ENCODE peak calls at places on chromosomes 1 and 21, in five cellular contexts. O is body of pancreas, C is IMR-90, T is hepatocyte, U is lower lobe of right lung. P is an unnamed sample.

GRCh38 chr1:39381839-39382238 is 109.6 kb upstream of the BMP8A start:
- DNase-seq in U (no peak), T (no peak), C (peak), O (no peak), P (peak)

GRCh38 chr1:91819038-91819788 is 66.7 kb downstream of the TGFBR3 start:
- DNase-seq in O (no peak), U (no peak), T (no peak), C (no peak), P (no peak)

GRCh38 chr21:34690041-34690792 is 21.4 kb downstream of the CLIC6 start:
- DNase-seq in O (no peak), C (no peak), U (no peak), T (peak), P (no peak)

GRCh38 chr1:230236301-230236700 is 169.3 kb downstream of the GALNT2 start:
- DNase-seq in T (no peak), C (no peak), U (no peak), O (no peak), P (no peak)

GRCh38 chr1:110524311-110525249 is 5.6 kb upstream of the KCNA10 start:
- DNase-seq in C (peak), T (peak), U (no peak), O (peak), P (peak)

GRCh38 chr1:205570796-205571537 is 60.8 kb downstream of the ELK4 start:
- DNase-seq in U (no peak), T (no peak), O (no peak), C (no peak), P (no peak)

GRCh38 chr1:216502528-216503162 is 79.4 kb upstream of the USH2A start:
- DNase-seq in T (no peak), U (no peak), C (peak), O (no peak), P (peak)

GRCh38 chr1:46442317-46443161 is 47.1 kb upstream of the DMBX1 start:
- DNase-seq in U (peak), C (peak), O (peak), T (peak), P (peak)

DNA sequence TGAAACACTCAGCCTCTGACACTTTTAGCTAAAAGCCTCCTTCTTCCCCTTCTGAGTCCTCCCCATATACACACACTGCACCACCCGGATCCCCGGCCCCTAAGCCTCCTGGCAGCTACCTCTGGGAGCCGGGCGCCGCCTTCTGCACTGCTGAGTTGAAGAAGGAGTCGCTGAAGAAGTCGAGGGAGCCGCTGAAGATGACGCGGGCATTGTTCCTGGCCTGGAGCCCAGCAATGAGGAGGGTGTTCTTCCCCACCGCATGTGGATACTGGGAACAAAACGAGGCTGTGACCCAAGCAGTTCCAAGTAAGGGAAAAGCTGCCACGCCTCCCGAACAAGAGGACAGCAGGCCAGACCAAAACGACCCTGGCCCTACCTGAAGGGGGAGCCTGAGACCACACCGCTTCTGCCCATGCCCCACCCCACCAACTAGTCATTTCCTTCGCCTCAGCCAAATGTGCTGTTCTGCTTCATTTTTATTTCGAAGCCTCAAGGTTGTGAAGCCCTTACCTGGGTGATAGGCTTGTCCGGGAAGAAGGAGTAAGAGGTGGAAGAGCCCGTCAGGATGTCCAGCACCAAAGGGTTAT is 7.0 kb downstream of the DDOST start:
- DNase-seq in U (no peak), T (no peak), C (no peak), O (no peak), P (no peak)
- TF ChIP-seq CTCF in U (no peak), T (no peak), C (no peak), O (no peak), P (peak)

GRCh38 chr1:85501355-85501898 is 36.5 kb upstream of the DDAH1 start:
- DNase-seq in T (no peak), O (no peak), U (no peak), C (no peak), P (no peak)
- H3K4me3 ChIP-seq in T (no peak), O (no peak), U (no peak), C (no peak), P (no peak)

DNA sequence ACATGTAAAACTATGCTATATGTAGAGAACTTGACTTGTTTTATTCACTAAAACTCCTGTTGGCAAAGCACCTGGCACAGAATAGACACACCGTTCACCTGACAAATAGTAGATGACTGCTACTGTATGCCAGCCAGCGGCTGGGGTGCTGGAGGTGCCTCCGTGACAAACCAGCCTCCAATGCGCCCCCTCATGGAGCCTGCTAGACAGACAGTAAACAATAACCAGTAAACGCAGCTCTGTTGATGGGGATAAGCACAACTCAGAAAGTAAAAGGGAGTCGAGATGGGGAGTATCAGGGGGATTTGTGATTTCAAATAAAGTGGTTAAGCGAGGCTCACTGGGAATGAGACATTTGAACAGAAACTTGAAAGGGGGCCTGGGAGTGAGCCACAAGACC is 107.2 kb downstream of the PRDM2 start:
- DNase-seq in O (peak), T (peak), C (no peak), U (no peak), P (peak)
- TF ChIP-seq CTCF in O (peak), T (peak), C (peak), U (peak), P (peak)

GRCh38 chr1:160117300-160117699 is 1.7 kb downstream of the ATP1A2 start:
- DNase-seq in C (no peak), U (no peak), O (no peak), T (no peak), P (no peak)
- H3K4me3 ChIP-seq in C (no peak), U (no peak), O (no peak), T (no peak), P (no peak)

GRCh38 chr1:212699839-212700596 is at the start of gene BATF3:
- DNase-seq in C (no peak), T (peak), U (peak), O (peak), P (no peak)

GRCh38 chr1:212701910-212702309 is 2.3 kb upstream of the BATF3 start:
- DNase-seq in T (no peak), U (no peak), C (no peak), O (no peak), P (no peak)

GRCh38 chr1:212700597-212700891 is 904 bp upstream of the BATF3 start:
- DNase-seq in U (no peak), T (no peak), C (no peak), O (no peak), P (no peak)

GRCh38 chr1:212702672-212703071 is 3.0 kb upstream of the BATF3 start:
- DNase-seq in C (no peak), O (no peak), T (no peak), U (no peak), P (no peak)

DNA sequence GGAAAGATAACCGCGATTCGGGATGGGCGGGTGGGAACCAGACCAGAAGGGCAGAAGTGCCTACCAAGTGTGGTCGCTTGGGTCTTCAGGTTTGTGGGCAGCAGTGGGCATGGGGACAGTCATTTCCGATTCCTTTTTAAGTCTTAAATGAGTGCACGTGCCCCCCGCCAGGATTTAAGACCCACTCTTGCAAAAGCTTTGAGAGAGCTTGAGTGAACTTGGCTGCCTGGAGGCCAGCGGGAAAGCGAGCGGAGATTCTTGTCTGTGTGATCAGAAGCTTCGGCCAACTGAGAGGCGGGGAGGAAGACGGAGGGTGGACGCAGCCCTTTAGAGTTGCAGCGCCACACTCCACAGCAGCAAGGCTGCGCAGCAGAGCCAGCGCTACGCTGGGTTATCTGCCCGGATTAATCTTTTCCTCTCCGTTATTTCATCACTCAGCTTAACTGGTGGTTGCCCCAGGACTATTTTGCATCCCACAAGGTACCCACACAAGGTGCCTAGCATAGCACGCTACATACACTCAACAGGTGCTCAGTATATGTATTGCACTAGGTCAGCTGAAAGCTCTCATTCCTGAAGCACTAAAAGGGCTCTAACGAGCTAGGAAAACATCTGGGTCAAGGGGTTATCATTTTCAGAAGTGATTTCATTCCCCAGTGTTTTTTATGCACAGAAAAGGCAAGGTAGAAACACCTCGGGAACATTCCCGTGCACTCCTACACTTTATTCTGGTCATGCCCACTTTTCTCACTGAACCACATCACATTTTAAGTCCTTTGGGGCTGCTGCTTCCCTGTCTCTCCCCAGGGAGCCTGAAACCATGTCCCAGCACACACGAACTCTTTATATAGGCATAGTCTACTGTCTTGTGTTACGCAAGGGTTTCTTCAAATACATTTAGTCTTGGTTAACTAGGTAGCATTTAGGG is 1.5 kb upstream of the BATF3 start:
- DNase-seq in T (peak), O (peak), U (peak), C (peak), P (peak)
- TF ChIP-seq CTCF in T (peak), O (no peak), U (peak), C (peak), P (peak)

GRCh38 chr1:111629190-111629954 is 9.8 kb downstream of the RAP1A start:
- DNase-seq in C (no peak), O (no peak), U (no peak), T (no peak), P (no peak)

GRCh38 chr1:111635324-111636009 is 15.9 kb downstream of the RAP1A start:
- DNase-seq in O (no peak), C (no peak), U (no peak), T (no peak), P (no peak)

GRCh38 chr1:111628153-111628552 is 8.6 kb downstream of the RAP1A start:
- DNase-seq in O (no peak), U (no peak), T (no peak), C (no peak), P (peak)

GRCh38 chr1:111633736-111634135 is 14.1 kb downstream of the RAP1A start:
- DNase-seq in T (no peak), U (no peak), O (no peak), C (no peak), P (no peak)

GRCh38 chr1:111631502-111631901 is 11.9 kb downstream of the RAP1A start:
- DNase-seq in O (no peak), U (no peak), T (no peak), C (no peak), P (no peak)
- H3K4me3 ChIP-seq in O (no peak), U (no peak), T (no peak), C (no peak), P (no peak)

DNA sequence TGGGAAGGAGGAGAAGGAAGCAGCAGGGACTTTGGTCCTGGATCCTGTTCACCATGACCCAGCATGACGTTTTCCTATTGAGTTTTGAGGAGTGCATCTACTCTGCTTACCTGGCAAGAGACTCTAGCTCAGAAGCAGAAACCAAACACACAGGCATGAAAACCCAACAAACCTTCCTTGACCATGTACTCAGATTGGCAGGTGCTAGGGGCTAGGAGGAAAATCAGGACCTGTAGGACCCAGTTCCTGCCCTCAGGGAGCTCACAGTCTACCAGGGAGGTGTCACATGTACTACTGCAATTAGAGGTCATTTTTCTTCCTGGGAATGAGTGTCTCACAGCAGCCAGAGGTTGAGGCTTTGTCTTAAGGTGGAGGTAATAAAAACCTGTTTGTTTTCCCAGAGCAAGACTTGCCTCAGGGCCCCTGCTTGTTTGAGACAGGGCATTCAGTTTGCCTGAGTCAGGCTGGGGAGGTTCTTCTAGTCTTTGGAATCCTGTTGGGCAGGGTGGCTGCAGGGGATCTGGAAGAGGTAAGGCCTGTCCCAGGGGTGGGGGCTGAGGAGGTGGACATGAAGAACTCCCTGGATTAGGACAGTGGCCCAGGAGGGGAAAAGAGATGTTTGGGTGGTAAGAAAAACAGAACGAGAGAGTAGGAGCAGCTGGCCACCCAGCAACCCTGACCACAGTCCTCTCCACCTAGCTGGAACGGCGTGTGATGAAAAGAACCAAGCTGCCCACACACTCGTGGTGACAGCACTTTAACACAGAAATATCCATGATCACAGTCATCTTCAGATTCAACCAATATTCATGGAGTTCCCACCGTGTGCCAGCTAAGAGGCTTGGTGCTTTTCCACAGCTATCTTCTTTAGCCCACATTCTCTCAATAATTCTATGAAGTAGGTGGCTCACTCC is 30.8 kb downstream of the IER5 start:
- DNase-seq in C (no peak), O (no peak), T (peak), U (no peak), P (no peak)
- TF ChIP-seq CTCF in C (no peak), O (no peak), T (no peak), U (no peak), P (no peak)